ENCODE peak calls at places on chromosomes 1 and 21, in eight cellular contexts. G is kidney, W is MM.1S, I is cardiac muscle cell, C is endothelial cell of umbilical vein, N is OCI-LY7, F is A549, M is heart left ventricle. X is an unnamed sample.

GRCh38 chr1:239354211-239354610 is 32.2 kb upstream of the CHRM3 start:
- DNase-seq in G (no peak), W (no peak), I (no peak), C (no peak), N (no peak), F (no peak), M (no peak), X (no peak)

GRCh38 chr1:248361111-248361715 is at the start of gene OR2T4:
- DNase-seq in G (no peak), W (no peak), I (no peak), C (no peak), N (no peak), F (no peak), M (no peak), X (no peak)

GRCh38 chr1:210692796-210693195 is 364.1 kb downstream of the HHAT start:
- DNase-seq in G (no peak), W (peak), I (no peak), C (no peak), N (no peak), F (no peak), M (no peak), X (no peak)

GRCh38 chr1:84758968-84759491 is 68.8 kb upstream of the SSX2IP start:
- DNase-seq in G (peak), W (no peak), I (no peak), C (no peak), N (no peak), F (no peak), M (peak), X (no peak)

GRCh38 chr1:109490934-109491302 is 3.0 kb upstream of the CYB561D1 start:
- DNase-seq in G (no peak), W (no peak), I (no peak), C (no peak), N (no peak), F (no peak), M (peak), X (no peak)

GRCh38 chr1:94734963-94735899 is 84.9 kb upstream of the SLC44A3 start:
- DNase-seq in G (peak), W (no peak), I (no peak), C (peak), N (no peak), F (no peak), M (peak), X (no peak)

GRCh38 chr1:222792744-222793143 is 22.1 kb upstream of the DISP1 start:
- DNase-seq in G (no peak), W (no peak), I (peak), C (peak), N (peak), F (peak), M (no peak), X (no peak)

GRCh38 chr1:234600418-234601216 is 9.4 kb downstream of the IRF2BP2 start:
- DNase-seq in G (no peak), W (peak), I (no peak), C (peak), N (peak), F (no peak), M (peak), X (peak)

GRCh38 chr1:158177705-158178450 is 2.8 kb upstream of the CD1D start:
- DNase-seq in G (peak), W (peak), I (peak), C (peak), N (peak), F (peak), M (peak), X (no peak)

GRCh38 chr1:113058861-113059441 is 14.0 kb upstream of the LRIG2 start:
- DNase-seq in G (no peak), W (no peak), I (peak), C (peak), N (no peak), F (no peak), M (no peak), X (no peak)

GRCh38 chr1:235292790-235293189 is 35.2 kb downstream of the ARID4B start:
- DNase-seq in G (no peak), W (no peak), I (no peak), C (no peak), N (no peak), F (no peak), M (no peak), X (no peak)

GRCh38 chr1:202245391-202245790 is 51.8 kb downstream of the LGR6 start:
- DNase-seq in G (peak), W (no peak), I (no peak), C (no peak), N (no peak), F (no peak), M (no peak), X (no peak)

GRCh38 chr1:28115267-28115666 is 26.9 kb upstream of the EYA3 start:
- DNase-seq in G (no peak), W (no peak), I (no peak), C (no peak), N (no peak), F (no peak), M (no peak), X (peak)

GRCh38 chr1:168609133-168609715 is 32.8 kb downstream of the XCL1 start:
- DNase-seq in G (peak), W (no peak), I (peak), C (peak), N (no peak), F (no peak), M (peak), X (no peak)

GRCh38 chr1:53619088-53619810 is 119.7 kb downstream of the GLIS1 start:
- DNase-seq in G (peak), W (no peak), I (no peak), C (no peak), N (no peak), F (no peak), M (no peak), X (no peak)

GRCh38 chr1:151472852-151473731 is 13.8 kb upstream of the POGZ start:
- DNase-seq in G (peak), W (no peak), I (peak), C (peak), N (no peak), F (no peak), M (peak), X (peak)

GRCh38 chr21:46194374-46195334 is 10.4 kb upstream of the SPATC1L start:
- DNase-seq in G (peak), W (no peak), I (no peak), C (no peak), N (no peak), F (no peak), M (no peak), X (no peak)

GRCh38 chr21:28215214-28215954 is 777.3 kb downstream of the LTN1 start:
- DNase-seq in G (no peak), W (no peak), I (no peak), C (no peak), N (no peak), F (no peak), M (peak), X (no peak)

GRCh38 chr1:246571953-246572352 is 5.7 kb downstream of the CNST start:
- DNase-seq in G (no peak), W (no peak), I (no peak), C (no peak), N (no peak), F (no peak), M (no peak), X (no peak)
- H3K27ac ChIP-seq in G (no peak), W (no peak), I (no peak), C (no peak), N (peak), F (no peak), M (peak), X (peak)

DNA sequence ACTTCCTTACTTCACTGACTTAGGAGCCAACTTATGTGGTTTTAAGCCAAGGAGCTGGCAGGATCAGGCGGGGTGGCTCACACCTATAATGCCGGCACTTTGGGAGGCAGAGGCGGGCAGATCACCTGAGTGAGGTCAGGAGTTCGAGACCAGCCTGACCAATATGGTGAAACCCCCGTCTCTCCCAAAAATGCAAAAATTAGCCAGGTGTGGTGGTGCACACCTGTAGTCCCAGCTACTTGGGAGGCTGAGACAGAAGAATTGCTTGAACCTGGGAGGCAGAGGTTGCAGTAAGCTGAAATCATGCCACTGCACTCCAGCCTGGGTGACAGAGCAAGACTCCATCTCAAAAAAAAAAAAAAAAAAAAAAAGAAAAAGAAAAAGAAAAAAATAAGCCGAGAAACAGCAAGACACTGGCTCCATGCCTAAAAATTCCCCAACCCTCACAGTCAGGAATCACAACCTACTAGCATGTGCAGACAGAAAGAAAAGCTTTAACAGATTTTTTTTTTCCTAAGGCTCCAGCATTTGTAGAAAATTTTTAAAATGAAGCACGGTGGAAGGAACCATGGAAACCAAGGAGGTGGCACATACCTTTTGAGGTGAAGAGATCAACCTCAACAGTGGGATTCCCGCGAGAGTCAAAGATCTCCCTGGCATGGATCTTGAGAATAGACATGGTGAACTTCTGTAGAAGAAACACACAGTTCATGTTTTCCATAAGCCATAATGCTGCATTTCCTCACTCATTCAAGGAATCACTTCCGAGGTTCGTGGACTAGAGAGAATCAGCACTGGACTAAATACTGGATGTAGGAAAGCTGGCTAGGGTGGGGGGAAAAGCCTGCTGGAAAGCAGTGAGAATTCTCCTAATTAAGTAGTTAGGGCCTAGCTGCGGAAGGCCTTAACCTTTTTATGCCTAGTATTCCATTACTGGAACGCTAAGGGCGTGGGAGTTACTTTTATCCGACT is 4.0 kb downstream of the ENO1 start:
- DNase-seq in G (no peak), W (no peak), I (no peak), C (no peak), N (no peak), F (no peak), M (no peak), X (no peak)
- H3K4me3 ChIP-seq in G (peak), W (no peak), I (peak), C (no peak), N (peak), F (peak), M (no peak), X (no peak)

GRCh38 chr1:183957216-183957830 is 80.2 kb downstream of the COLGALT2 start:
- DNase-seq in G (no peak), W (no peak), I (no peak), C (no peak), N (no peak), F (no peak), M (no peak), X (no peak)
- H3K27ac ChIP-seq in G (no peak), W (peak), I (no peak), C (no peak), N (no peak), F (no peak), M (peak), X (peak)

DNA sequence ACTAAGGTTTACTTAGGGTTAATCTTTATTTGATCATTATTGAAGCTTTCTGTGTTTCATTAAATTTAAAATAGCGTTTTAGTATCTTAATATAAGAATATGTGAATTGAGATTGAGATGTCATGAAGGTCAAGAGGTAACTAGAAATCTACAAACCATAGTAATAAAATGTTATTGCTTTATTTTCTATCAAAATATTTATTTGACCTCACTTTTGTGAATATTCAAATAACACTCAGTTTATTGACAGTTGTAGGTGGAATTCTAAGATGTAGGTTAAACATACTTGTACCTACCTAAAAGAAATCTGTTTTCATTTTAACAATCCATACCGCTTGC is 5.7 kb downstream of the ADGRL2 start:
- DNase-seq in G (no peak), W (no peak), I (no peak), C (no peak), N (no peak), F (no peak), M (no peak), X (no peak)
- H3K4me3 ChIP-seq in G (no peak), W (no peak), I (peak), C (no peak), N (no peak), F (no peak), M (no peak), X (no peak)

GRCh38 chr1:212074856-212075255 is 39.3 kb downstream of the DTL start:
- DNase-seq in G (no peak), W (no peak), I (no peak), C (no peak), N (no peak), F (no peak), M (no peak), X (no peak)
- H3K27ac ChIP-seq in G (no peak), W (no peak), I (peak), C (no peak), N (no peak), F (no peak), M (peak), X (no peak)

X was measured in CD4-positive, alpha-beta memory T cell.